ENCODE peak calls at places on chromosomes 4 and X, in nine cellular contexts. M, N, Z, P, T, V, J, H and D are unnamed samples.

GRCh38 chr4:56134272-56134671 is 185.5 kb downstream of the CEP135 start:
- DNase-seq in M (no peak), H (no peak), N (no peak), Z (no peak), J (no peak), T (no peak), V (no peak), P (peak; percentile 81), D (no peak)

GRCh38 chrX:118047446-118048186 is 69.0 kb downstream of the KLHL13 start:
- DNase-seq in J (no peak), V (no peak), N (no peak), Z (no peak), P (no peak), M (no peak), T (no peak), H (no peak), D (no peak)

GRCh38 chrX:3962511-3963350 is 249.3 kb upstream of the PRKX start:
- DNase-seq in T (no peak), M (no peak), Z (no peak), J (no peak), V (peak; percentile 20), H (no peak), N (no peak), P (peak; percentile 21), D (peak; percentile 27)

GRCh38 chr4:85807247-85807915 is 332.4 kb downstream of the ARHGAP24 start:
- DNase-seq in N (no peak), P (peak; percentile 94), H (no peak), M (no peak), V (no peak), T (no peak), Z (peak; percentile 65), J (no peak), D (no peak)

GRCh38 chr4:129064717-129065116 is 28.6 kb downstream of the SCLT1 start:
- DNase-seq in Z (no peak), M (no peak), T (no peak), V (no peak), N (peak; percentile 4), P (no peak), J (no peak), H (no peak), D (no peak)

GRCh38 chr4:14856076-14856926 is 146.0 kb upstream of the CPEB2 start:
- DNase-seq in P (no peak), H (peak; percentile 41), N (peak; percentile 64), T (no peak), V (no peak), M (no peak), J (no peak), Z (no peak), D (no peak)

GRCh38 chr4:38523524-38524448 is 140.2 kb upstream of the KLF3 start:
- DNase-seq in P (no peak), V (peak; percentile 38), H (peak; percentile 39), J (no peak), Z (no peak), M (peak; percentile 20), T (no peak), N (no peak), D (no peak)

GRCh38 chr4:6779667-6780565 is 2.6 kb upstream of the KIAA0232 start:
- DNase-seq in P (no peak), Z (no peak), T (no peak), M (no peak), J (no peak), N (no peak), H (no peak), V (peak; percentile 54), D (peak; percentile 29)

GRCh38 chr4:174055344-174055743 is 228.1 kb downstream of the FBXO8 start:
- DNase-seq in M (no peak), Z (no peak), N (no peak), V (no peak), H (no peak), T (no peak), J (no peak), P (no peak), D (no peak)

GRCh38 chrX:138858438-138858837 is 146.9 kb upstream of the FGF13 start:
- DNase-seq in T (no peak), J (no peak), M (no peak), H (no peak), Z (no peak), N (no peak), P (peak; percentile 1), V (no peak), D (no peak)

GRCh38 chrX:37896491-37896890 is 49.1 kb upstream of the DYNLT3 start:
- DNase-seq in J (no peak), V (peak; percentile 7), N (no peak), H (no peak), T (no peak), P (no peak), Z (no peak), M (no peak), D (no peak)

GRCh38 chr4:165751882-165752281 is 121.2 kb upstream of the TLL1 start:
- DNase-seq in H (no peak), T (no peak), V (no peak), J (no peak), M (no peak), N (no peak), P (peak; percentile 40), Z (no peak), D (no peak)

GRCh38 chrX:856901-857300 is 226.3 kb downstream of the SHOX start:
- DNase-seq in H (no peak), Z (no peak), J (no peak), M (no peak), N (no peak), V (no peak), P (no peak), T (no peak), D (no peak)

GRCh38 chr4:45317739-45318138 is 591.4 kb upstream of the GNPDA2 start:
- DNase-seq in N (no peak), T (no peak), P (no peak), H (no peak), J (no peak), V (no peak), M (no peak), Z (no peak), D (no peak)

GRCh38 chr4:1376391-1376840 is 29.4 kb downstream of the UVSSA start:
- DNase-seq in P (no peak), H (no peak), V (no peak), T (no peak), Z (no peak), N (no peak), J (no peak), M (no peak), D (no peak)

GRCh38 chr4:96315815-96316214 is 475.9 kb downstream of the PDHA2 start:
- DNase-seq in J (no peak), P (no peak), Z (no peak), N (no peak), M (no peak), T (no peak), V (no peak), H (no peak), D (no peak)

GRCh38 chrX:5936438-5936837 is 292.2 kb downstream of the NLGN4X start:
- DNase-seq in P (no peak), T (no peak), M (no peak), V (no peak), H (no peak), Z (no peak), J (no peak), N (no peak), D (no peak)

GRCh38 chr4:125316781-125317525 is 2.2 kb downstream of the FAT4 start:
- DNase-seq in T (no peak), Z (peak; percentile 63), M (no peak), V (peak; percentile 35), P (peak; percentile 55), J (no peak), H (no peak), N (peak; percentile 25), D (peak; percentile 30)

GRCh38 chrX:51742586-51742985 is 656 bp upstream of the GSPT2 start:
- DNase-seq in P (no peak), M (no peak), Z (no peak), T (no peak), H (no peak), N (no peak), J (no peak), V (peak; percentile 1), D (no peak)

GRCh38 chr4:40152642-40153041 is 44.2 kb upstream of the RHOH start:
- DNase-seq in P (no peak), H (no peak), Z (no peak), V (no peak), T (no peak), N (no peak), M (no peak), J (no peak), D (no peak)

GRCh38 chrX:19388741-19389140 is 45.0 kb downstream of the PDHA1 start:
- DNase-seq in Z (no peak), M (no peak), V (no peak), T (no peak), N (no peak), P (no peak), J (no peak), H (no peak), D (no peak)

GRCh38 chrX:23317799-23318724 is 16.6 kb upstream of the PTCHD1 start:
- DNase-seq in H (peak; percentile 1), V (no peak), Z (no peak), M (no peak), T (no peak), N (peak; percentile 46), J (no peak), P (peak; percentile 45), D (no peak)

GRCh38 chrX:24487576-24487975 is 22.5 kb downstream of the PDK3 start:
- DNase-seq in M (no peak), Z (no peak), V (no peak), N (no peak), J (no peak), T (no peak), H (no peak), P (no peak), D (no peak)

GRCh38 chr4:43754566-43754965 is 694.0 kb downstream of the KCTD8 start:
- DNase-seq in N (no peak), P (no peak), V (no peak), Z (no peak), M (no peak), J (no peak), T (no peak), H (no peak), D (no peak)

GRCh38 chr4:182555997-182556418 is 312.8 kb downstream of the TENM3 start:
- DNase-seq in P (peak; percentile 48), Z (no peak), M (no peak), V (peak; percentile 47), N (no peak), T (no peak), H (no peak), J (no peak), D (peak; percentile 63)

GRCh38 chr4:86050516-86050915 is 309.3 kb downstream of the MAPK10 start:
- DNase-seq in V (no peak), N (no peak), H (no peak), P (no peak), T (no peak), M (no peak), Z (no peak), J (no peak), D (no peak)

GRCh38 chr4:41990029-41990382 is 324 bp upstream of the SLC30A9 start:
- DNase-seq in T (no peak), J (no peak), V (no peak), M (no peak), Z (no peak), N (no peak), H (no peak), P (no peak), D (no peak)

GRCh38 chr4:8548731-8549351 is 31.4 kb upstream of the GPR78 start:
- DNase-seq in T (no peak), N (no peak), V (no peak), H (no peak), M (no peak), J (no peak), Z (no peak), P (no peak), D (no peak)

GRCh38 chrX:67614414-67614813 is 70.6 kb downstream of the AR start:
- DNase-seq in P (peak; percentile 50), V (no peak), M (no peak), Z (no peak), J (no peak), H (no peak), N (no peak), T (no peak), D (no peak)

GRCh38 chr4:78332974-78333373 is 218.6 kb upstream of the ANXA3 start:
- DNase-seq in H (no peak), N (no peak), J (no peak), T (no peak), V (no peak), Z (no peak), M (no peak), P (no peak), D (no peak)